ENCODE peak calls at places on chromosomes 7 and 10, in six cellular contexts. G is IMR-90, P is mesenchymal stem cell, W is H1, H is trophoblast cell, J is neuronal stem cell. Q is an unnamed sample.

GRCh38 chr10:1208376-1209311 is 152.5 kb downstream of the WDR37 start:
- DNase-seq in G (no peak), P (no peak), W (no peak), H (no peak), J (no peak), Q (no peak)

GRCh38 chr7:155215576-155216325 is 81.9 kb upstream of the INSIG1 start:
- DNase-seq in G (no peak), P (no peak), W (no peak), H (no peak), J (no peak), Q (no peak)

GRCh38 chr7:86644282-86645173 is 819 bp downstream of the GRM3 start:
- DNase-seq in G (no peak), P (no peak), W (no peak), H (no peak), J (peak; percentile 47), Q (peak; percentile 52)

GRCh38 chr7:50637725-50638643 is 72.8 kb upstream of the DDC start:
- DNase-seq in G (peak; percentile 15), P (no peak), W (no peak), H (no peak), J (no peak), Q (no peak)

GRCh38 chr7:87146740-87147386 is 5.4 kb upstream of the DMTF1 start:
- DNase-seq in G (no peak), P (no peak), W (no peak), H (no peak), J (no peak), Q (peak; percentile 10)

GRCh38 chr10:114026189-114027040 is 17.3 kb upstream of the ADRB1 start:
- DNase-seq in G (peak; percentile 53), P (peak; percentile 86), W (no peak), H (no peak), J (no peak), Q (peak; percentile 72)

GRCh38 chr10:12333382-12334185 is 15.8 kb upstream of the CAMK1D start:
- DNase-seq in G (peak; percentile 97), P (peak; percentile 98), W (no peak), H (peak; percentile 68), J (no peak), Q (peak; percentile 64)

GRCh38 chr7:18573410-18574234 is 78.1 kb downstream of the HDAC9 start:
- DNase-seq in G (no peak), P (no peak), W (no peak), H (no peak), J (no peak), Q (no peak)

GRCh38 chr7:93219877-93220276 is 6.4 kb downstream of the HEPACAM2 start:
- DNase-seq in G (no peak), P (no peak), W (no peak), H (no peak), J (no peak), Q (no peak)

GRCh38 chr10:88820990-88821389 is 18.5 kb downstream of the LIPM start:
- DNase-seq in G (peak; percentile 73), P (peak; percentile 54), W (no peak), H (no peak), J (no peak), Q (no peak)

GRCh38 chr10:3635697-3636096 is 149.3 kb downstream of the KLF6 start:
- DNase-seq in G (no peak), P (no peak), W (no peak), H (peak; percentile 42), J (no peak), Q (no peak)

GRCh38 chr10:69847883-69848282 is 46.2 kb downstream of the COL13A1 start:
- DNase-seq in G (peak; percentile 38), P (peak; percentile 74), W (no peak), H (no peak), J (no peak), Q (peak; percentile 61)

GRCh38 chr10:77114181-77114821 is 523.3 kb downstream of the KCNMA1 start:
- DNase-seq in G (no peak), P (no peak), W (peak; percentile 82), H (no peak), J (no peak), Q (no peak)

GRCh38 chr10:124290095-124290795 is 128.5 kb downstream of the OAT start:
- DNase-seq in G (peak; percentile 6), P (peak; percentile 92), W (no peak), H (peak; percentile 13), J (no peak), Q (peak; percentile 47)

GRCh38 chr10:74063256-74063655 is 65.3 kb downstream of the VCL start:
- DNase-seq in G (peak; percentile 53), P (no peak), W (no peak), H (no peak), J (no peak), Q (no peak)

GRCh38 chr10:74056081-74056818 is 58.3 kb downstream of the VCL start:
- DNase-seq in G (peak; percentile 85), P (peak; percentile 75), W (no peak), H (peak; percentile 31), J (no peak), Q (peak; percentile 48)

GRCh38 chr10:74055383-74056065 is 57.6 kb downstream of the VCL start:
- DNase-seq in G (no peak), P (no peak), W (no peak), H (no peak), J (no peak), Q (no peak)

GRCh38 chr10:74058071-74058470 is 60.2 kb downstream of the VCL start:
- DNase-seq in G (no peak), P (no peak), W (no peak), H (no peak), J (no peak), Q (no peak)

GRCh38 chr10:74058658-74059057 is 60.7 kb downstream of the VCL start:
- DNase-seq in G (no peak), P (peak; percentile 55), W (no peak), H (no peak), J (no peak), Q (peak; percentile 50)
- H3K4me2 ChIP-seq in G (no peak overlapping the region), P (no peak overlapping the region), W (no peak overlapping the region), H (no peak overlapping the region), J (no peak overlapping the region), Q (no peak overlapping the region)

DNA sequence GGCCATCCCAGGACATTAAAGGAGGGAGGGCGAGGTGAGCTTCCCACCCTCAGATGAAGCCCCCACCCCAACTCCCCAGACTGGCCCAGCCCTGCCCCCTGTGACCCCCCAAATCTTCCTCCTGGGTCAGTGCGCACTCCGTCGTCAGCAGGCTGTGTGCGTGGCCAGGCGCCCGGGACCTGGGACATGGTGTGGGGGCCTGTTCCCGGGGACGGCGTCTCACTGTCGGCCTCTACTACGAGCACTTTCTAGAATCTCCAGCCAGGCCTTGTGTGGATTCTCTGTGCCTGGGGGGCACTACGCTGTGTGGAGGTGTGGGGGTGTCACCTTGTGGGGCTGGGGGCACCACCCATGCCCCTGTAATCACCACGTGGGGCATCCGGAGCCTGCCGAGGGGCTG is 9.8 kb downstream of the PWWP2B start:
- DNase-seq in G (no peak), P (no peak), W (no peak), H (no peak), J (no peak), Q (no peak)
- H3K4ac ChIP-seq in G (no peak overlapping the region), P (no peak overlapping the region), W (peak overlapping the region; percentile 88), H (peak overlapping the region; percentile 73), J (no peak overlapping the region), Q (peak overlapping the region; percentile 57)

GRCh38 chr7:102455596-102455995 is 9.1 kb downstream of the ALKBH4 start:
- DNase-seq in G (no peak), P (no peak), W (no peak), H (no peak), J (no peak), Q (no peak)

GRCh38 chr7:102459221-102459844 is 5.3 kb downstream of the ALKBH4 start:
- DNase-seq in G (no peak), P (no peak), W (no peak), H (no peak), J (no peak), Q (no peak)

GRCh38 chr7:102457352-102457924 is 7.2 kb downstream of the ALKBH4 start:
- DNase-seq in G (no peak), P (no peak), W (no peak), H (no peak), J (no peak), Q (no peak)

GRCh38 chr7:102454423-102454822 is 10.2 kb downstream of the ALKBH4 start:
- DNase-seq in G (no peak), P (no peak), W (no peak), H (no peak), J (no peak), Q (no peak)

DNA sequence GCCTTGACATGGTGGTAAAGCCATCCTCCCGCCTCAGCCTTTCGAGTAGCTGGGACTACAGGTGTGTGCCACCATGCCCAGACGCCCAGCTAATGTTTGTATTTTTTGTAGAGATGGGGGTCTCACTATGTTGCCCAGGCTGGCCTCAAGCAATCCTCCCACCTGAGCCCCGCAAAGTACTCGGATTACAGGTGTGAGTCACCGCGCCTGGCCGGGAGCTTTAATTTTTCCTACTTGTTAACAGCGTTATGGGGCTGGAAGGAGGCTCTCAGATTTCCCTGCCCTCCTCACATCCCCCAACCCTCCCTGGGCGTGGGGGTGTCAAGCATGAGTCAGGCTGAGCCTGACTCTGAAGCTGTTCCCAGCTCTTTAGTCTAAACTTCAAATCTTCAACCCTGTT is 8.3 kb downstream of the ALKBH4 start:
- DNase-seq in G (peak; percentile 72), P (no peak), W (no peak), H (no peak), J (no peak), Q (peak; percentile 28)
- H3K4me3 ChIP-seq in G (no peak overlapping the region), P (no peak overlapping the region), W (no peak overlapping the region), H (no peak overlapping the region), J (no peak overlapping the region), Q (no peak overlapping the region)

GRCh38 chr7:108079291-108080057 is 50.7 kb downstream of the LAMB4 start:
- DNase-seq in G (peak; percentile 95), P (peak; percentile 85), W (no peak), H (no peak), J (no peak), Q (no peak)
- H3K4me2 ChIP-seq in G (peak overlapping the region; percentile 92), P (no peak overlapping the region), W (no peak overlapping the region), H (no peak overlapping the region), J (no peak overlapping the region), Q (no peak overlapping the region)

GRCh38 chr7:143380646-143381426 is at the start of gene ZYX:
- DNase-seq in G (peak; percentile 95), P (peak; percentile 96), W (peak; percentile 87), H (peak; percentile 95), J (peak; percentile 87), Q (peak; percentile 98)
- H3K4ac ChIP-seq in G (peak within 1 kb of the TSS; percentile 96), P (peak within 1 kb of the TSS; percentile 98), W (peak within 1 kb of the TSS; percentile 91), H (peak within 1 kb of the TSS; percentile 98), J (no peak within 1 kb of the TSS), Q (peak within 1 kb of the TSS; percentile 100)

Q was measured in mesendoderm.